ENCODE peak calls at places on chromosomes 16 and 17, in seven cellular contexts. One of them, this sample, is unnamed.

GRCh38 chr17:48588074-48588415 is 2.0 kb downstream of the HOXB3 start:
- DNase-seq in foreskin keratinocyte: no peak
- DNase-seq in naive thymus-derived CD4-positive, alpha-beta T cell: no peak
- DNase-seq in Peyer's patch: peak; percentile 45
- DNase-seq in left ventricle myocardium inferior: no peak
- DNase-seq in HCT116: no peak
- DNase-seq in brain microvascular endothelial cell: no peak
- DNase-seq in this sample: no peak

GRCh38 chr17:80220709-80221215 is 535 bp downstream of the SLC26A11 start:
- DNase-seq in Peyer's patch: no peak
- DNase-seq in left ventricle myocardium inferior: no peak
- DNase-seq in HCT116: no peak
- DNase-seq in brain microvascular endothelial cell: no peak
- DNase-seq in naive thymus-derived CD4-positive, alpha-beta T cell: peak; percentile 10
- DNase-seq in foreskin keratinocyte: peak; percentile 9
- DNase-seq in this sample: peak; percentile 3

GRCh38 chr17:81049372-81049911 is 14.5 kb downstream of the BAIAP2 start:
- DNase-seq in brain microvascular endothelial cell: no peak
- DNase-seq in naive thymus-derived CD4-positive, alpha-beta T cell: no peak
- DNase-seq in foreskin keratinocyte: no peak
- DNase-seq in HCT116: no peak
- DNase-seq in left ventricle myocardium inferior: no peak
- DNase-seq in Peyer's patch: no peak
- DNase-seq in this sample: no peak

GRCh38 chr16:68414581-68414980 is 33.7 kb downstream of the SMPD3 start:
- DNase-seq in brain microvascular endothelial cell: no peak
- DNase-seq in Peyer's patch: no peak
- DNase-seq in left ventricle myocardium inferior: no peak
- DNase-seq in HCT116: no peak
- DNase-seq in naive thymus-derived CD4-positive, alpha-beta T cell: no peak
- DNase-seq in foreskin keratinocyte: no peak
- DNase-seq in this sample: no peak

GRCh38 chr16:77679901-77680300 is 42.4 kb upstream of the NUDT7 start:
- DNase-seq in foreskin keratinocyte: no peak
- DNase-seq in brain microvascular endothelial cell: no peak
- DNase-seq in left ventricle myocardium inferior: no peak
- DNase-seq in naive thymus-derived CD4-positive, alpha-beta T cell: no peak
- DNase-seq in HCT116: peak; percentile 8
- DNase-seq in Peyer's patch: no peak
- DNase-seq in this sample: no peak

GRCh38 chr17:32931686-32932085 is 3.7 kb downstream of the TMEM98 start:
- DNase-seq in foreskin keratinocyte: peak; percentile 82
- DNase-seq in Peyer's patch: no peak
- DNase-seq in naive thymus-derived CD4-positive, alpha-beta T cell: no peak
- DNase-seq in left ventricle myocardium inferior: no peak
- DNase-seq in brain microvascular endothelial cell: no peak
- DNase-seq in HCT116: no peak
- DNase-seq in this sample: no peak

GRCh38 chr16:89095401-89095974 is 1.8 kb downstream of the ACSF3 start:
- DNase-seq in HCT116: no peak
- DNase-seq in naive thymus-derived CD4-positive, alpha-beta T cell: no peak
- DNase-seq in brain microvascular endothelial cell: no peak
- DNase-seq in foreskin keratinocyte: no peak
- DNase-seq in Peyer's patch: no peak
- DNase-seq in left ventricle myocardium inferior: no peak
- DNase-seq in this sample: no peak

GRCh38 chr16:83840060-83840617 is 32.4 kb downstream of the HSBP1 start:
- DNase-seq in HCT116: no peak
- DNase-seq in left ventricle myocardium inferior: no peak
- DNase-seq in foreskin keratinocyte: no peak
- DNase-seq in naive thymus-derived CD4-positive, alpha-beta T cell: no peak
- DNase-seq in Peyer's patch: no peak
- DNase-seq in brain microvascular endothelial cell: no peak
- DNase-seq in this sample: no peak

GRCh38 chr17:57609125-57609877 is 135.8 kb downstream of the CCDC182 start:
- DNase-seq in naive thymus-derived CD4-positive, alpha-beta T cell: no peak
- DNase-seq in left ventricle myocardium inferior: no peak
- DNase-seq in Peyer's patch: no peak
- DNase-seq in brain microvascular endothelial cell: no peak
- DNase-seq in foreskin keratinocyte: no peak
- DNase-seq in HCT116: no peak
- DNase-seq in this sample: no peak

GRCh38 chr16:87945351-87946042 is 5.7 kb upstream of the BANP start:
- DNase-seq in HCT116: peak; percentile 90
- DNase-seq in brain microvascular endothelial cell: peak; percentile 57
- DNase-seq in Peyer's patch: peak; percentile 83
- DNase-seq in left ventricle myocardium inferior: peak; percentile 73
- DNase-seq in naive thymus-derived CD4-positive, alpha-beta T cell: no peak
- DNase-seq in foreskin keratinocyte: peak; percentile 90
- DNase-seq in this sample: peak; percentile 63

GRCh38 chr17:6823011-6823442 is 8.5 kb downstream of the TEKT1 start:
- DNase-seq in Peyer's patch: no peak
- DNase-seq in left ventricle myocardium inferior: no peak
- DNase-seq in HCT116: no peak
- DNase-seq in brain microvascular endothelial cell: no peak
- DNase-seq in naive thymus-derived CD4-positive, alpha-beta T cell: no peak
- DNase-seq in foreskin keratinocyte: peak; percentile 84
- DNase-seq in this sample: no peak

GRCh38 chr17:45307290-45308015 is 9.4 kb downstream of the MAP3K14 start:
- DNase-seq in foreskin keratinocyte: peak; percentile 60
- DNase-seq in left ventricle myocardium inferior: no peak
- DNase-seq in Peyer's patch: no peak
- DNase-seq in HCT116: no peak
- DNase-seq in naive thymus-derived CD4-positive, alpha-beta T cell: peak; percentile 45
- DNase-seq in brain microvascular endothelial cell: peak; percentile 77
- DNase-seq in this sample: peak; percentile 55

GRCh38 chr16:58332997-58333700 is 38.3 kb upstream of the PRSS54 start:
- DNase-seq in Peyer's patch: no peak
- DNase-seq in left ventricle myocardium inferior: no peak
- DNase-seq in HCT116: no peak
- DNase-seq in brain microvascular endothelial cell: no peak
- DNase-seq in foreskin keratinocyte: no peak
- DNase-seq in naive thymus-derived CD4-positive, alpha-beta T cell: no peak
- DNase-seq in this sample: no peak

GRCh38 chr17:33980193-33980592 is 274.9 kb upstream of the CCL2 start:
- DNase-seq in left ventricle myocardium inferior: no peak
- DNase-seq in brain microvascular endothelial cell: no peak
- DNase-seq in foreskin keratinocyte: no peak
- DNase-seq in naive thymus-derived CD4-positive, alpha-beta T cell: no peak
- DNase-seq in HCT116: no peak
- DNase-seq in Peyer's patch: no peak
- DNase-seq in this sample: no peak

GRCh38 chr16:54459509-54460235 is 173.1 kb upstream of the IRX3 start:
- DNase-seq in brain microvascular endothelial cell: no peak
- DNase-seq in foreskin keratinocyte: no peak
- DNase-seq in naive thymus-derived CD4-positive, alpha-beta T cell: no peak
- DNase-seq in HCT116: no peak
- DNase-seq in left ventricle myocardium inferior: no peak
- DNase-seq in Peyer's patch: no peak
- DNase-seq in this sample: no peak

GRCh38 chr16:708019-708418 is 2.4 kb upstream of the FBXL16 start:
- DNase-seq in left ventricle myocardium inferior: no peak
- DNase-seq in foreskin keratinocyte: no peak
- DNase-seq in naive thymus-derived CD4-positive, alpha-beta T cell: no peak
- DNase-seq in Peyer's patch: no peak
- DNase-seq in brain microvascular endothelial cell: no peak
- DNase-seq in HCT116: no peak
- DNase-seq in this sample: no peak

GRCh38 chr16:74867281-74867849 is 92.7 kb upstream of the FA2H start:
- DNase-seq in foreskin keratinocyte: no peak
- DNase-seq in left ventricle myocardium inferior: no peak
- DNase-seq in Peyer's patch: no peak
- DNase-seq in HCT116: no peak
- DNase-seq in brain microvascular endothelial cell: no peak
- DNase-seq in naive thymus-derived CD4-positive, alpha-beta T cell: no peak
- DNase-seq in this sample: no peak

GRCh38 chr17:46159686-46160085 is 33.5 kb downstream of the KANSL1 start:
- DNase-seq in foreskin keratinocyte: no peak
- DNase-seq in brain microvascular endothelial cell: peak; percentile 63
- DNase-seq in naive thymus-derived CD4-positive, alpha-beta T cell: no peak
- DNase-seq in left ventricle myocardium inferior: no peak
- DNase-seq in HCT116: no peak
- DNase-seq in Peyer's patch: no peak
- DNase-seq in this sample: no peak

GRCh38 chr16:50719401-50720337 is 22.2 kb upstream of the CYLD start:
- DNase-seq in brain microvascular endothelial cell: no peak
- DNase-seq in foreskin keratinocyte: no peak
- DNase-seq in HCT116: no peak
- DNase-seq in naive thymus-derived CD4-positive, alpha-beta T cell: peak; percentile 35
- DNase-seq in Peyer's patch: no peak
- DNase-seq in left ventricle myocardium inferior: no peak
- DNase-seq in this sample: no peak

GRCh38 chr16:50718761-50719400 is 23.0 kb upstream of the CYLD start:
- DNase-seq in naive thymus-derived CD4-positive, alpha-beta T cell: no peak
- DNase-seq in HCT116: no peak
- DNase-seq in brain microvascular endothelial cell: no peak
- DNase-seq in Peyer's patch: no peak
- DNase-seq in foreskin keratinocyte: peak; percentile 69
- DNase-seq in left ventricle myocardium inferior: no peak
- DNase-seq in this sample: peak; percentile 32

GRCh38 chr16:50717109-50717893 is 23.9 kb downstream of the NOD2 start:
- DNase-seq in foreskin keratinocyte: no peak
- DNase-seq in naive thymus-derived CD4-positive, alpha-beta T cell: no peak
- DNase-seq in left ventricle myocardium inferior: no peak
- DNase-seq in Peyer's patch: no peak
- DNase-seq in brain microvascular endothelial cell: no peak
- DNase-seq in HCT116: no peak
- DNase-seq in this sample: no peak

GRCh38 chr16:50721549-50722409 is 20.1 kb upstream of the CYLD start:
- DNase-seq in foreskin keratinocyte: peak; percentile 68
- DNase-seq in left ventricle myocardium inferior: no peak
- DNase-seq in naive thymus-derived CD4-positive, alpha-beta T cell: no peak
- DNase-seq in HCT116: no peak
- DNase-seq in Peyer's patch: no peak
- DNase-seq in brain microvascular endothelial cell: no peak
- DNase-seq in this sample: no peak

DNA sequence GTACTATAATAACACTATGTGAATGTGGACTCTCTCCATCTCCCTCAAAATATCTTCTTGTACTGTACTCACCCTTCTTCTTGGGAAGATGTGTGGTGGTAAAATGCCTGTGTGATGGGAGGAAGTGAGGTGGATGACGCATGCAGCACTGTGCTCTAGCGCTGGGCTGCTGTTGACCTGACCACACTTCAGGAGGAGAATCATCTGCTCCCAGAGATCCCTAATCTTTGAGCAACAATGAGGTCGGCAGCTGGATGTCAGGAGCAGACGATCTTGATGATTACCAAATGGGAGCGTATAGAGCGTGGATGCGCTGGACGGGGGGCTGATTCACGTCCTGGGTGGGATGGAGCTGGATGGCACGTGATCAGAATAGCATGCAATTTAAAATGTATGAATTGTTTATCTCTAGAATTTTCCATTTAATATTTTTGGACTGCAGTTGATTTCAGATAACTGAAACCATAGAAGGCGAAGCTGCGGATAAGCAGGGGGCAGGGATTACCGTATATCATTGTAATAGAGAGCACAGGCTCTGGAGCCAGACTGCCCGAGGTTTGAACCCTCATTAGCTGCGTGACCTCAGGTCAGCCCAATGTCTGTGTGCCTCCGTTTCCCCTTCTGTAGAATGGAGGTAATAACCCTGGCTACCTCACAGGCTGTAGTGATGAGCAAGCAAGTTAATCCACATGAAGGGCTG is 23.7 kb upstream of the CYLD start:
- DNase-seq in foreskin keratinocyte: no peak
- DNase-seq in HCT116: no peak
- DNase-seq in naive thymus-derived CD4-positive, alpha-beta T cell: no peak
- DNase-seq in brain microvascular endothelial cell: no peak
- DNase-seq in left ventricle myocardium inferior: no peak
- DNase-seq in Peyer's patch: no peak
- DNase-seq in this sample: no peak
- H3K27ac ChIP-seq in foreskin keratinocyte: no peak overlapping the region
- H3K27ac ChIP-seq in HCT116: no peak overlapping the region
- H3K27ac ChIP-seq in naive thymus-derived CD4-positive, alpha-beta T cell: no peak overlapping the region
- H3K27ac ChIP-seq in brain microvascular endothelial cell: no peak overlapping the region
- H3K27ac ChIP-seq in left ventricle myocardium inferior: no peak overlapping the region
- H3K27ac ChIP-seq in Peyer's patch: no peak overlapping the region
- H3K27ac ChIP-seq in this sample: no peak overlapping the region

DNA sequence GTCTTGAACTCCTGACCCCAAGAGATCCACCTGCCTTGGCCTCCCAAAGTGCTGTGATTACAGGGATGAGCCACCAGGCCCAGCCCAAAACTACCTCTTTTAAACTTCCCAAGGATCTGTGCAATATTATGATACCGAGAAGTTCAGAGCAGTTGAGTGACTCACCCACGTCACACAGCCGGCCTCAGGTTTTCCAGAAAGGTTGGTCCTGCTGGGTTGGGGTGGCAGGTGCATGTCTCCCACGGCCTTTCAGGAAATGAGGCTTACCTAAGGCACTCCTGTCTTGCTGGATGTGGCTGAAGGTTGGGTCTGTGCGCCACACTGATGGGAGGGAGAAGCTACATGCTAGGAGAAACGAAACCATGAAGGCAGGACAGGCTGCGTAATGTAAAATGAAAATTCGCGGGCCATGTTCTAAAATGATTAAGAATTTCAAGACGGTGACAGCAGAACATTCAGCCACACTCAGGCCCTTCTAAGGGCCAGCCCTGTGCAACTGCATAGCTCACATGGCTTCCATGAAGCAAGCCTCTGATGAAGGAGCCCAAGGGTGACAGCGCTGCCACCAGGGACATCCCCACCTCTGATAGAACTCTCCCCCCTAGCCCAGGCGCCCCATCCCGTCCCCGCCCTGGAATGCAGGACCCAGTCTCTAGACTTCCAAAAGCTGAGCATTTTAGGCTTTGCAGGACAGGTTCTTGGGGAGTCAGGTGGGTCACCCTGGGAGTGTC is 6.6 kb upstream of the GLIS2 start:
- DNase-seq in left ventricle myocardium inferior: no peak
- DNase-seq in foreskin keratinocyte: no peak
- DNase-seq in naive thymus-derived CD4-positive, alpha-beta T cell: no peak
- DNase-seq in HCT116: no peak
- DNase-seq in Peyer's patch: no peak
- DNase-seq in brain microvascular endothelial cell: no peak
- DNase-seq in this sample: no peak
- H3K27ac ChIP-seq in left ventricle myocardium inferior: peak overlapping the region; percentile 67
- H3K27ac ChIP-seq in foreskin keratinocyte: no peak overlapping the region
- H3K27ac ChIP-seq in naive thymus-derived CD4-positive, alpha-beta T cell: no peak overlapping the region
- H3K27ac ChIP-seq in HCT116: peak overlapping the region; percentile 45
- H3K27ac ChIP-seq in Peyer's patch: no peak overlapping the region
- H3K27ac ChIP-seq in brain microvascular endothelial cell: no peak overlapping the region
- H3K27ac ChIP-seq in this sample: no peak overlapping the region

DNA sequence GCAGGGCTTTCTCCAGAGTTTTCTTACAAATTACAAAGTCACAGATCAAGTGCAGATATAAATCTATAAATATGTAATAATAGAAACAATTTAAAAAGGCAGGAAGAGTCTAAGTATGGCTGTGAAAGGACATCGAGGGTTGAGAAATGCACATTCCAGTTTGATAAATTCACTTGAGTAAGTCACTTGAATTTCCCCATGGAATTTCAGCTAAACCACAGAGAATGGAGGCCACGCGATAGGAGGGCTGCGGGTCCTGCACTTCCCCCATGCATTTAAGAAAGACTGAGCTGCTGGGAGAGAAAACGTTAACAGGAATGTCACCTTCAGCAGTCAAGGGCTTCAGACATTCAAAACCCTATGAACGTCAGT is 6.1 kb upstream of the MXRA7 start:
- DNase-seq in foreskin keratinocyte: no peak
- DNase-seq in naive thymus-derived CD4-positive, alpha-beta T cell: no peak
- DNase-seq in HCT116: no peak
- DNase-seq in brain microvascular endothelial cell: peak; percentile 86
- DNase-seq in Peyer's patch: no peak
- DNase-seq in left ventricle myocardium inferior: no peak
- DNase-seq in this sample: no peak
- H3K27ac ChIP-seq in foreskin keratinocyte: peak overlapping the region; percentile 8
- H3K27ac ChIP-seq in naive thymus-derived CD4-positive, alpha-beta T cell: no peak overlapping the region
- H3K27ac ChIP-seq in HCT116: no peak overlapping the region
- H3K27ac ChIP-seq in brain microvascular endothelial cell: peak overlapping the region; percentile 98
- H3K27ac ChIP-seq in Peyer's patch: peak overlapping the region; percentile 59
- H3K27ac ChIP-seq in left ventricle myocardium inferior: peak overlapping the region; percentile 79
- H3K27ac ChIP-seq in this sample: peak overlapping the region; percentile 69

GRCh38 chr17:18361837-18362380 is 1.4 kb downstream of the SHMT1 start:
- DNase-seq in foreskin keratinocyte: no peak
- DNase-seq in HCT116: no peak
- DNase-seq in left ventricle myocardium inferior: no peak
- DNase-seq in brain microvascular endothelial cell: no peak
- DNase-seq in naive thymus-derived CD4-positive, alpha-beta T cell: no peak
- DNase-seq in Peyer's patch: no peak
- DNase-seq in this sample: peak; percentile 17
- H3K27ac ChIP-seq in foreskin keratinocyte: peak overlapping the region; percentile 14
- H3K27ac ChIP-seq in HCT116: peak overlapping the region; percentile 86
- H3K27ac ChIP-seq in left ventricle myocardium inferior: peak overlapping the region; percentile 81
- H3K27ac ChIP-seq in brain microvascular endothelial cell: no peak overlapping the region
- H3K27ac ChIP-seq in naive thymus-derived CD4-positive, alpha-beta T cell: no peak overlapping the region
- H3K27ac ChIP-seq in Peyer's patch: peak overlapping the region; percentile 88
- H3K27ac ChIP-seq in this sample: peak overlapping the region; percentile 83